ENCODE peak calls at places on chromosomes 12 and 14, in six cellular contexts. One of them, this sample, is unnamed.
A peak's percentile ranks its signal among the peaks of the same experiment; 100 is the strongest.

GRCh38 chr14:104190396-104191000 is 52.1 kb downstream of the KIF26A start:
- DNase-seq in iPS-NIHi11: no peak
- DNase-seq in hepatic stellate cell: no peak
- DNase-seq in EL: no peak
- DNase-seq in T-helper 2 cell: no peak
- DNase-seq in HFFc6: no peak
- DNase-seq in this sample: no peak

GRCh38 chr14:90785474-90785873 is 30.8 kb downstream of the TTC7B start:
- DNase-seq in hepatic stellate cell: no peak
- DNase-seq in T-helper 2 cell: no peak
- DNase-seq in EL: peak; percentile 18
- DNase-seq in iPS-NIHi11: peak; percentile 49
- DNase-seq in HFFc6: no peak
- DNase-seq in this sample: no peak

GRCh38 chr12:49662998-49663843 is 39.9 kb downstream of the PRPF40B start:
- DNase-seq in T-helper 2 cell: peak; percentile 55
- DNase-seq in hepatic stellate cell: peak; percentile 94
- DNase-seq in HFFc6: peak; percentile 70
- DNase-seq in iPS-NIHi11: peak; percentile 77
- DNase-seq in EL: peak; percentile 88
- DNase-seq in this sample: peak; percentile 73

GRCh38 chr12:45247589-45247988 is 31.7 kb downstream of the ANO6 start:
- DNase-seq in T-helper 2 cell: no peak
- DNase-seq in EL: no peak
- DNase-seq in HFFc6: no peak
- DNase-seq in hepatic stellate cell: no peak
- DNase-seq in iPS-NIHi11: no peak
- DNase-seq in this sample: no peak

GRCh38 chr12:109144224-109144623 is 27.8 kb downstream of the ACACB start:
- DNase-seq in T-helper 2 cell: no peak
- DNase-seq in HFFc6: no peak
- DNase-seq in hepatic stellate cell: no peak
- DNase-seq in EL: no peak
- DNase-seq in iPS-NIHi11: no peak
- DNase-seq in this sample: no peak

GRCh38 chr12:2083561-2083960 is 30.8 kb downstream of the CACNA1C start:
- DNase-seq in iPS-NIHi11: no peak
- DNase-seq in hepatic stellate cell: no peak
- DNase-seq in EL: peak; percentile 31
- DNase-seq in HFFc6: no peak
- DNase-seq in T-helper 2 cell: no peak
- DNase-seq in this sample: no peak

GRCh38 chr14:105014631-105015030 is 6.3 kb downstream of the CDCA4 start:
- DNase-seq in iPS-NIHi11: no peak
- DNase-seq in EL: no peak
- DNase-seq in hepatic stellate cell: no peak
- DNase-seq in HFFc6: no peak
- DNase-seq in T-helper 2 cell: no peak
- DNase-seq in this sample: no peak

GRCh38 chr12:90977224-90977623 is 22.2 kb upstream of the CCER1 start:
- DNase-seq in HFFc6: no peak
- DNase-seq in EL: no peak
- DNase-seq in T-helper 2 cell: no peak
- DNase-seq in hepatic stellate cell: no peak
- DNase-seq in iPS-NIHi11: no peak
- DNase-seq in this sample: no peak

GRCh38 chr12:77113971-77114370 is 48.6 kb upstream of the E2F7 start:
- DNase-seq in hepatic stellate cell: no peak
- DNase-seq in EL: peak; percentile 23
- DNase-seq in iPS-NIHi11: no peak
- DNase-seq in T-helper 2 cell: no peak
- DNase-seq in HFFc6: no peak
- DNase-seq in this sample: no peak

GRCh38 chr14:99522457-99522891 is 41.3 kb downstream of the CCNK start:
- DNase-seq in HFFc6: peak; percentile 56
- DNase-seq in hepatic stellate cell: peak; percentile 85
- DNase-seq in T-helper 2 cell: no peak
- DNase-seq in EL: peak; percentile 84
- DNase-seq in iPS-NIHi11: no peak
- DNase-seq in this sample: no peak